ENCODE peak calls at places on chromosome 16, in four cellular contexts. I, W, S and C are unnamed samples.

GRCh38 chr16:54282923-54283734 is 3.5 kb downstream of the IRX3 start:
- DNase-seq in I (no peak), W (no peak), S (no peak), C (no peak)

GRCh38 chr16:86751081-86752030 is 173.0 kb downstream of the FOXL1 start:
- DNase-seq in I (no peak), W (no peak), S (no peak), C (no peak)

GRCh38 chr16:30010817-30011504 is at the start of gene DOC2A:
- DNase-seq in I (no peak), W (no peak), S (peak; percentile 93), C (peak; percentile 28)

GRCh38 chr16:3874794-3875692 is 5.5 kb downstream of the CREBBP start:
- DNase-seq in I (no peak), W (no peak), S (no peak), C (no peak)

GRCh38 chr16:72455743-72456659 is 284.0 kb upstream of the PMFBP1 start:
- DNase-seq in I (no peak), W (no peak), S (no peak), C (no peak)

GRCh38 chr16:22631264-22631663 is 120.6 kb downstream of the NPIPB5 start:
- DNase-seq in I (no peak), W (no peak), S (no peak), C (no peak)

GRCh38 chr16:89278441-89279240 is 61.1 kb downstream of the ZNF778 start:
- DNase-seq in I (no peak), W (no peak), S (no peak), C (no peak)

GRCh38 chr16:71855937-71856662 is 10.3 kb downstream of the ATXN1L start:
- DNase-seq in I (no peak), W (no peak), S (no peak), C (no peak)

GRCh38 chr16:72084445-72084844 is 9.0 kb downstream of the TXNL4B start:
- DNase-seq in I (no peak), W (no peak), S (no peak), C (no peak)

GRCh38 chr16:29148867-29149272 is 164.0 kb downstream of the LAT start:
- DNase-seq in I (no peak), W (no peak), S (no peak), C (no peak)

GRCh38 chr16:69567031-69567680 is 1.4 kb downstream of the NFAT5 start:
- DNase-seq in I (no peak), W (no peak), S (peak; percentile 26), C (peak; percentile 3)

GRCh38 chr16:85731179-85731578 is 19.7 kb downstream of the C16orf74 start:
- DNase-seq in I (no peak), W (no peak), S (no peak), C (no peak)

GRCh38 chr16:79316004-79316458 is 284.5 kb downstream of the MAF start:
- DNase-seq in I (no peak), W (peak; percentile 53), S (no peak), C (no peak)

GRCh38 chr16:69481901-69482341 is 57.5 kb downstream of the CYB5B start:
- DNase-seq in I (no peak), W (no peak), S (no peak), C (no peak)

GRCh38 chr16:8026450-8026849 is 563.9 kb downstream of the TMEM114 start:
- DNase-seq in I (no peak), W (no peak), S (no peak), C (no peak)

GRCh38 chr16:4501071-4501478 is 24.9 kb downstream of the HMOX2 start:
- DNase-seq in I (no peak), W (no peak), S (no peak), C (no peak)

GRCh38 chr16:89268987-89269735 is 51.7 kb downstream of the ZNF778 start:
- DNase-seq in I (no peak), W (no peak), S (no peak), C (no peak)

GRCh38 chr16:2520784-2521577 is 810 bp downstream of the AMDHD2 start:
- DNase-seq in I (no peak), W (no peak), S (peak; percentile 61), C (no peak)

GRCh38 chr16:4089811-4090293 is 26.4 kb downstream of the ADCY9 start:
- DNase-seq in I (no peak), W (no peak), S (no peak), C (no peak)

GRCh38 chr16:52991572-52991971 is 61.1 kb downstream of the CHD9NB start:
- DNase-seq in I (no peak), W (no peak), S (no peak), C (no peak)

GRCh38 chr16:56196381-56196780 is 5.1 kb downstream of the GNAO1 start:
- DNase-seq in I (no peak), W (no peak), S (no peak), C (no peak)

GRCh38 chr16:56193951-56194726 is 2.9 kb downstream of the GNAO1 start:
- DNase-seq in I (peak; percentile 81), W (no peak), S (peak; percentile 92), C (peak; percentile 11)

GRCh38 chr16:56192971-56193936 is 2.0 kb downstream of the GNAO1 start:
- DNase-seq in I (no peak), W (no peak), S (peak; percentile 28), C (no peak)

GRCh38 chr16:56197227-56197992 is 6.1 kb downstream of the GNAO1 start:
- DNase-seq in I (no peak), W (no peak), S (no peak), C (no peak)

GRCh38 chr16:56195151-56195550 is 3.9 kb downstream of the GNAO1 start:
- DNase-seq in I (no peak), W (no peak), S (no peak), C (no peak)
- TF ChIP-seq GABPA in I (no peak), W (no peak), S (no peak), C (no peak)

GRCh38 chr16:27110524-27110896 is 43.8 kb downstream of the C16orf82 start:
- DNase-seq in I (no peak), W (no peak), S (peak; percentile 30), C (no peak)
- TF ChIP-seq GABPA in I (no peak), W (no peak), S (no peak), C (no peak)

DNA sequence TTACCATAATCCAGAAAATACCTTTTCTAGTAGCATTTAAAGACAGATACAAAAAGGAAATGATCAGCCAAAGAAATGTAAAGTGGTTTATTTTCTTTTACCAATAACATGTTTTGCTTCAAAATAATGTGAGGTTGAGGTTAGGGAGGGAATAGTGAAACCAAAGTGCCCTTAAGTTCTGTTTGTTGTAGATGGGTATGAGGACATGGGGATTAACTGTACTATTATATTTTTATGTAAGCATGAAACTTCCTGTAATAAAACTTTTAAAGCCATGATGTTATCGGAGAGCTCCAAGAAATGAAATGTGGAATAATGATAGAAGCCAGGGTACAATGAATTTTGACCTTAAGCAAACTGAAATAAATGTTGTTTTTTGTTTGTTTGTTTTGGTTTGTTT is 9.9 kb downstream of the C16orf46 start:
- DNase-seq in I (no peak), W (no peak), S (no peak), C (no peak)
- TF ChIP-seq GABPA in I (no peak), W (no peak), S (no peak), C (no peak)

GRCh38 chr16:12067714-12068401 is 91.3 kb downstream of the SNX29 start:
- DNase-seq in I (peak; percentile 25), W (no peak), S (peak; percentile 74), C (peak; percentile 71)
- TF ChIP-seq GABPA in I (no peak), W (no peak), S (no peak), C (no peak)

DNA sequence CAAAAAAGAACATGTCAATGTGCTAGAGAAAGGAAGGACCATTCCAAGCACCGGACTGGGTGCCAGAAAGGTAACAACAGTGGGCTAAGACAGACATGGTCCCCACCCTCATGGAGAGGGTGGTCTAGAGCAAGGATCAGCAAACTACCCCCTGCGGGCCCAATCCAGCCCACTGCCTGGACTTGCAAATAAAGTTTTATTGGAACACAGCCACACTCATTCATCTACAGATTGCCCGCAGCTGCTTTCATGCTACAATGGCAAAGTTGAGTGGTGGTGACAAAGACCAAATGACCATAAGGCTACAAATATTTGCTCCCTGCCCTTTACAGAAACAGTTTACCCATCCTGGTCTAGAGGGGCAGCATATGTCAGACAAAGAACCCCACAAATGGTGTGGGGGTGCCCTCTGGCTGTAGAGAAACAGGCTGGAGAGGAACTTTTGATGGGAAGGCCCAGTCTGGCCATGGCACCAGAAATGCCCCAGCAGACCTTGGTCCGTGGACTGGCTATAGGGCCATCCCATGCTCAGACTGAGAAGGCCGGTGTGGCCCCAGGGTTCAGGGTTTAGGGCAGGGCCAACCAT is 15.2 kb downstream of the CDH5 start:
- DNase-seq in I (no peak), W (no peak), S (no peak), C (no peak)
- TF ChIP-seq GABPA in I (no peak), W (no peak), S (no peak), C (no peak)

DNA sequence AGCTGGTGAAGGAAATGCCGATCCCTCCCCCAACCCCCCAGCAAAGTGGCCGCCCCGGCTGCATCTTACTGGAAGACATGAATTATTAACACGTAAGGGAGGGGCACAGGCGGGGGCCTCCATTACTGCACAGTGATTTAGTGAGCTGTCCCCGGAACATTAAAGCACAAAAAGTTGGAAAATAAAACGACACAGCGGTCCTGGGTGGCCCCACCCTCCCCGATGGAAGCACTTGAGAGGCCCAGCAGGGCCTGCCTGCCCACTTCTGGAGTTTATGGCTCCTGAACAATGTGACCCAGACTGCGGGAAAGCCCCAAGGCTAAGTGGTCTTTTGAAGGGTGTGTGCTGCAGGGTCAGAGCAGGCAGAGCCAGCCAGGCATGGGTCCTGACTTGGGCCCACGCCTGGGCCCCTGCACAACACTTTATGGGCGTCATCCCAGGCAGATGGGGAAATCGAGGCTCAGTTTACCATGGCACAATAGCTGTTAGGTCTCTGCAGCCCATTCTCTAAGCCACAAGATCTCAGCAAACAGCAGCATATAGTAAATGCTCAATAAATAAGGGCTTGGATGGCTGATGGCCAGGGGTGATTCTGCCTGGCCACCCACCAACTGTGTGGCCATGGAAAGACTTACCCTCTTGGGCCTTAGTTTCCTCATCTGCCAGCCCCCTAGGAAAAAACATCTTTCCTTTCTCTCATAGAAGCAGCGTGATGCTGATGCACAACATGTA is 22.8 kb downstream of the CCDC102A start:
- DNase-seq in I (no peak), W (no peak), S (peak; percentile 19), C (no peak)
- TF ChIP-seq GABPA in I (no peak), W (no peak), S (no peak), C (no peak)

DNA sequence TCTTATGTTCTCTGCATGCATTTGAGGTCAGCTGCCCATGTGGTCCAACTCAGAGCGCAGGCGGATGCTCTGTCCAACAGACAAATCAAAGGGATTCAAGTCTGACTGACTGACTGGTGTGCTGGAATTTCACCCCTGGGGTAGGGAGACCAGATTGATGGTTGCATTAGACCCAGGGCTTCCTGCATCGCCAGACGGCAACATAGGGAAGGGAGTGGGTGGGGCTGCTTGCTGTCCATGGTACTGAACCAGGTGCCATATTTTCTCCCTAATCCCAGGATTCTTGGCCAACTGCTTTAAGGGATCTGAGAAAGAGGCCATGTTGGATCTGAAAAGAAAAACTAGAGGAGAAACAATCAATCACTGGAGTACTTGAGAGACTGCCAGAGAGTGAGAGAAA is 332.0 kb downstream of the XYLT1 start:
- DNase-seq in I (no peak), W (no peak), S (no peak), C (no peak)
- TF ChIP-seq GABPA in I (no peak), W (no peak), S (no peak), C (no peak)

DNA sequence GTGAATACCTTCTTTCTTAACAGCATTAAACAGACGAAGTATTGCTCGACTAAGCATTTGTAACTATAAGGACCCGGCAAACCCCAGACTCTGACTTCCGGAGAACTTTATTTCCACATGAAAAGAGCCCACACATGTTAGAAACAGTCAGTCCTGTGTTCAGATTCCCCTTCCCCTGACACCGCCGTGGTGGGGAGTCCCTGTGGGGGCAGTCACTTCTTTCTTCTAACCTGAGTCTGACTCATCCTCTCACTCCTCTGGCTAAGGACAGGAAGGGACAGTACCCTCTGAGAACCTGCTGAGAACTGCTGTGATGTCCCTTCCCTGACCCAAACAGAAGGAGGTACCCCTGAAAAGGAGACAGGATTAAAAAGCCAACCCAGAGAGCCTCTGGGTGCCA is 165.1 kb downstream of the XYLT1 start:
- DNase-seq in I (no peak), W (peak; percentile 48), S (no peak), C (no peak)
- TF ChIP-seq GABPA in I (no peak), W (no peak), S (no peak), C (no peak)